ENCODE peak calls at places on chromosomes 3 and 15, in six cellular contexts. One of them, this sample, is unnamed.

GRCh38 chr3:66487475-66487874 is 13.3 kb downstream of the LRIG1 start:
- DNase-seq in fibroblast of the conjunctiva: no peak
- DNase-seq in activated T-cell treated with anti-CD3 and anti-CD28 coated beads, Interleukin-2, amount 50 U/mL, for 72 hours: no peak
- DNase-seq in Caki2: no peak
- DNase-seq in Jurkat, Clone E6-1: no peak
- DNase-seq in esophagus muscularis mucosa: no peak
- DNase-seq in this sample: no peak

GRCh38 chr3:73745429-73746247 is 120.9 kb upstream of the PDZRN3 start:
- DNase-seq in fibroblast of the conjunctiva: no peak
- DNase-seq in activated T-cell treated with anti-CD3 and anti-CD28 coated beads, Interleukin-2, amount 50 U/mL, for 72 hours: no peak
- DNase-seq in Caki2: no peak
- DNase-seq in Jurkat, Clone E6-1: no peak
- DNase-seq in esophagus muscularis mucosa: no peak
- DNase-seq in this sample: no peak

GRCh38 chr15:46296797-46297196 is 662.0 kb downstream of the SQOR start:
- DNase-seq in fibroblast of the conjunctiva: no peak
- DNase-seq in activated T-cell treated with anti-CD3 and anti-CD28 coated beads, Interleukin-2, amount 50 U/mL, for 72 hours: no peak
- DNase-seq in Caki2: no peak
- DNase-seq in Jurkat, Clone E6-1: no peak
- DNase-seq in esophagus muscularis mucosa: no peak
- DNase-seq in this sample: no peak

GRCh38 chr15:60389261-60390077 is 8.3 kb downstream of the ANXA2 start:
- DNase-seq in fibroblast of the conjunctiva: no peak
- DNase-seq in activated T-cell treated with anti-CD3 and anti-CD28 coated beads, Interleukin-2, amount 50 U/mL, for 72 hours: peak
- DNase-seq in Caki2: peak
- DNase-seq in Jurkat, Clone E6-1: peak
- DNase-seq in esophagus muscularis mucosa: no peak
- DNase-seq in this sample: no peak

GRCh38 chr3:52317601-52318000 is 1.5 kb downstream of the DNAH1 start:
- DNase-seq in fibroblast of the conjunctiva: no peak
- DNase-seq in activated T-cell treated with anti-CD3 and anti-CD28 coated beads, Interleukin-2, amount 50 U/mL, for 72 hours: peak
- DNase-seq in Caki2: no peak
- DNase-seq in Jurkat, Clone E6-1: peak
- DNase-seq in esophagus muscularis mucosa: no peak
- DNase-seq in this sample: peak

GRCh38 chr15:85149460-85150129 is 167.9 kb downstream of the PDE8A start:
- DNase-seq in fibroblast of the conjunctiva: no peak
- DNase-seq in activated T-cell treated with anti-CD3 and anti-CD28 coated beads, Interleukin-2, amount 50 U/mL, for 72 hours: no peak
- DNase-seq in Caki2: no peak
- DNase-seq in Jurkat, Clone E6-1: peak
- DNase-seq in esophagus muscularis mucosa: peak
- DNase-seq in this sample: no peak

GRCh38 chr3:161914703-161915102 is 418.1 kb downstream of the OTOL1 start:
- DNase-seq in fibroblast of the conjunctiva: peak
- DNase-seq in activated T-cell treated with anti-CD3 and anti-CD28 coated beads, Interleukin-2, amount 50 U/mL, for 72 hours: no peak
- DNase-seq in Caki2: peak
- DNase-seq in Jurkat, Clone E6-1: no peak
- DNase-seq in esophagus muscularis mucosa: no peak
- DNase-seq in this sample: peak

GRCh38 chr15:67796728-67797127 is 28.6 kb upstream of the SKOR1 start:
- DNase-seq in fibroblast of the conjunctiva: no peak
- DNase-seq in activated T-cell treated with anti-CD3 and anti-CD28 coated beads, Interleukin-2, amount 50 U/mL, for 72 hours: no peak
- DNase-seq in Caki2: no peak
- DNase-seq in Jurkat, Clone E6-1: no peak
- DNase-seq in esophagus muscularis mucosa: no peak
- DNase-seq in this sample: no peak

GRCh38 chr15:60835974-60836373 is 357.0 kb upstream of the ICE2 start:
- DNase-seq in fibroblast of the conjunctiva: no peak
- DNase-seq in activated T-cell treated with anti-CD3 and anti-CD28 coated beads, Interleukin-2, amount 50 U/mL, for 72 hours: no peak
- DNase-seq in Caki2: no peak
- DNase-seq in Jurkat, Clone E6-1: peak
- DNase-seq in esophagus muscularis mucosa: no peak
- DNase-seq in this sample: no peak

This sample was measured in kidney glomerular epithelial cell.